ENCODE peak calls at places on chromosomes 3 and 15, in five cellular contexts. H, V, F, D and O are unnamed samples.

GRCh38 chr3:29215948-29216347 is 64.9 kb upstream of the RBMS3 start:
- DNase-seq in H (no peak), V (no peak), F (no peak), D (no peak), O (no peak)

GRCh38 chr3:179292440-179292839 is 30.4 kb upstream of the ZNF639 start:
- DNase-seq in H (no peak), V (no peak), F (no peak), D (no peak), O (no peak)

GRCh38 chr3:149771652-149772271 is 19.5 kb upstream of the COMMD2 start:
- DNase-seq in H (peak; percentile 43), V (no peak), F (peak; percentile 20), D (peak; percentile 72), O (no peak)

GRCh38 chr3:61719278-61719977 is 158.1 kb downstream of the PTPRG start:
- DNase-seq in H (no peak), V (no peak), F (no peak), D (no peak), O (no peak)

GRCh38 chr3:3800076-3800448 is 831 bp downstream of the LRRN1 start:
- DNase-seq in H (no peak), V (peak; percentile 50), F (no peak), D (peak; percentile 32), O (peak; percentile 69)

GRCh38 chr15:43412096-43412495 is 41.2 kb downstream of the TUBGCP4 start:
- DNase-seq in H (no peak), V (no peak), F (no peak), D (no peak), O (no peak)

GRCh38 chr15:31088672-31089360 is 12.7 kb downstream of the TRPM1 start:
- DNase-seq in H (no peak), V (no peak), F (no peak), D (no peak), O (no peak)

GRCh38 chr15:64334530-64334929 is 21.4 kb downstream of the CSNK1G1 start:
- DNase-seq in H (peak; percentile 44), V (peak; percentile 66), F (peak; percentile 54), D (peak; percentile 3), O (no peak)

GRCh38 chr15:78077860-78078187 is 313 bp upstream of the TBC1D2B start:
- DNase-seq in H (no peak), V (no peak), F (no peak), D (no peak), O (no peak)

GRCh38 chr3:46112296-46112695 is 85.0 kb upstream of the XCR1 start:
- DNase-seq in H (no peak), V (no peak), F (no peak), D (no peak), O (no peak)

GRCh38 chr15:94294556-94294955 is 63.2 kb downstream of the MCTP2 start:
- DNase-seq in H (no peak), V (no peak), F (no peak), D (no peak), O (no peak)

GRCh38 chr3:11932636-11933035 is 71.6 kb upstream of the SYN2 start:
- DNase-seq in H (no peak), V (no peak), F (no peak), D (no peak), O (no peak)

GRCh38 chr15:70576276-70576675 is 187.1 kb downstream of the UACA start:
- DNase-seq in H (no peak), V (no peak), F (no peak), D (no peak), O (no peak)

GRCh38 chr3:144968951-144969350 is 997.3 kb downstream of the DIPK2A start:
- DNase-seq in H (no peak), V (no peak), F (no peak), D (no peak), O (no peak)

GRCh38 chr3:120425877-120426276 is 24.9 kb downstream of the FSTL1 start:
- DNase-seq in H (no peak), V (no peak), F (no peak), D (no peak), O (no peak)

GRCh38 chr3:120424506-120424905 is 26.3 kb downstream of the FSTL1 start:
- DNase-seq in H (no peak), V (no peak), F (no peak), D (no peak), O (no peak)

GRCh38 chr3:120425196-120425595 is 25.6 kb downstream of the FSTL1 start:
- DNase-seq in H (no peak), V (no peak), F (no peak), D (no peak), O (no peak)

GRCh38 chr3:120420855-120421570 is 29.8 kb downstream of the FSTL1 start:
- DNase-seq in H (no peak), V (no peak), F (no peak), D (peak; percentile 37), O (no peak)

DNA sequence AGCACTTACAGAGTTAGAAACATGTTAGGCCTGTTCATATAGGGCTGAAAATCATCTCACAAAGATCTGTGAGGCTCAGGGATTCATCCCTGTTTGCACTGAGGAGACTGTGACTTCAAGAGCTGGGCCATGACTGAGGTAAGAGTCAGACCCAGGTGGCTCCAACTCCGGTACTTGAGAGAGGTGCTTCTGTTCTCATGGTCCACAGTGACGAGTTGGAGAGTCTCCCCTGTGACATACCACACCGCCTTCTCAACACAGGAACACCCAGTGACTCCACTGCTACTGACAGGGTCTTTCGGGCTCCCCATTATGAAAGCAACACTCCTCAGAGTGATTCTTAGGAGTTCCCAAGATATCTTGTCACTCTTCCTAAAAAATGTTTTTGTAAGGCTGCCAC is 27.4 kb downstream of the FSTL1 start:
- DNase-seq in H (no peak), V (no peak), F (no peak), D (no peak), O (no peak)
- H3K27ac ChIP-seq in H (no peak overlapping the region), V (no peak overlapping the region), F (no peak overlapping the region), D (no peak overlapping the region), O (no peak overlapping the region)

GRCh38 chr3:33749546-33750215 is 31.6 kb upstream of the CLASP2 start:
- DNase-seq in H (no peak), V (no peak), F (no peak), D (no peak), O (no peak)
- H3K4me3 ChIP-seq in H (no peak overlapping the region), V (no peak overlapping the region), F (no peak overlapping the region), D (no peak overlapping the region), O (no peak overlapping the region)

GRCh38 chr3:15645246-15645645 is 43.7 kb downstream of the BTD start:
- DNase-seq in H (no peak), V (no peak), F (no peak), D (no peak), O (no peak)

GRCh38 chr3:15649341-15649740 is 47.8 kb downstream of the BTD start:
- DNase-seq in H (no peak), V (no peak), F (no peak), D (no peak), O (no peak)

GRCh38 chr3:15645740-15646490 is 44.4 kb downstream of the BTD start:
- DNase-seq in H (peak; percentile 91), V (no peak), F (no peak), D (no peak), O (no peak)

GRCh38 chr3:15647629-15648167 is 46.2 kb downstream of the BTD start:
- DNase-seq in H (no peak), V (no peak), F (peak; percentile 70), D (no peak), O (peak; percentile 74)

DNA sequence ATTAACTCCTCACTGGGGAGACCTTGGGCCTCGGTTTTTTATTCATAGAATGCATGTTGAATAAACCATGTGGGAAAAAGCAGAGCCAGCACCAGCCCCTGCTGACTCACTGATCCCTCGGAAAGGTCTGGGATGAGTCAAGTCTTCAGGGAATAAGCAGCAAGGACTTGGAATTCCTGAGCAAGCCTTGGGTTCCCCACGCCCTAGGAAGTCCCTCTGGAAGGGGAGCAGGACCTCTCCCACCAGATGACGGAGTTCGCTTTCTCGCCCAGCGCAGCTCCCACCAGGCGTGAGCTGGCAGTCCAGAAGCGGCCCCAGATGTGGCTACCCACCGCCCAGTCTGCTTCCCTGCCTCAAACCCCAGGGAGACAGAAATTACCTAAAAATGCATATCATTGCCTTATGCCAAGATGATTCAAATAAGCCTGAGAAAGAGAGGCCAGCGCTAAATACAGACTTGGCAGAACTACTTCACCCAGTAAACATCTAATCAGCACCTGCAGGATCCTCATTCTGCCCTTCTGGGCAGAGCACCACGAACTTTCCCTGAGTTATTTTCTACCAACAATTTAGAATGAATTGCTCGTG is 45.5 kb downstream of the BTD start:
- DNase-seq in H (peak; percentile 94), V (no peak), F (no peak), D (no peak), O (peak; percentile 73)
- H3K27ac ChIP-seq in H (peak overlapping the region; percentile 88), V (peak overlapping the region; percentile 40), F (no peak overlapping the region), D (no peak overlapping the region), O (no peak overlapping the region)

GRCh38 chr3:77038928-77039605 is 832 bp upstream of the ROBO2 start:
- DNase-seq in H (no peak), V (peak; percentile 48), F (no peak), D (peak; percentile 59), O (no peak)
- H3K4me3 ChIP-seq in H (peak overlapping the region; percentile 29), V (peak overlapping the region; percentile 65), F (no peak overlapping the region), D (peak overlapping the region; percentile 47), O (peak overlapping the region; percentile 48)

DNA sequence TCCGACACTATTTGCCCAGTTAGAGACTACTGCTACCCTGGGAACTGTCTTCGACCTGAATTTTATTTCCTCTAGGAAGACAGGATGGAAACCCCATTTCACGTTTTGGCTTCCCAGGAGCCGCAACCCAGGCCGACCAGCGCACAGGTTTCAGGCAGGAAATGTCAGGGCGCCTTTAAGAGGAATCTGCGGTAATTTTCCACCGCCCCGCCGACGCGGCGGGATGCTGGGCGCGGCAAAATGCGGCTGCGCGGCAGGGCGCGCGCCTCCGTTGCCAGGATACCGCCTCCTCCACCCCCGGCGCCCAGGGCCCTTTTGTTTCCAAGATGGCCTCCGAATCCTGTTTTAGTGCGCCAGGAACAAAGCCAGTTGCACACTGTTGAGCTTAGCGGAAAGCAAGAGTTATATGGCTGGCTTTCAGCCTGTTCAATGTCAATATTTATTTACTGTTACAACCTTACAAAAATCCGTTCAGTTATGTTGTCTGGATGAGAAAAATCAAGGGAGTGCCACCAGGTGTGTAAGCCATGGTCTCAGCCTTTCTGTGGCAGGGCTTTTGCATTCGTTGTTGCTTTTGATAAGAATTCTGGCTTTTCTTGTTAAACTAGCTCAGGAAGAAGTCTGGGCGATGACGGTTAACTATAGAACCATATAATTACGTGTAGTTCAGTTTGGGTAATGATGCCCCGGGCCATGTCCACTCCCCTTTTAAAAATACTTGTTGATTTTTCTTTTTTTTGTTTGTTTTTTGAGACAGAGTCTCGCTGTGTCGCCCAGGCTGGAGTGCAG is 79.7 kb upstream of the CHD2 start:
- DNase-seq in H (peak; percentile 96), V (peak; percentile 93), F (peak; percentile 88), D (peak; percentile 96), O (peak; percentile 96)
- H3K27ac ChIP-seq in H (peak overlapping the region; percentile 92), V (peak overlapping the region; percentile 82), F (peak overlapping the region; percentile 74), D (peak overlapping the region; percentile 94), O (peak overlapping the region; percentile 75)